ENCODE peak calls at places on chromosomes 3 and 15, in six cellular contexts. A, S, K, U, M and T are unnamed samples.
A peak's percentile ranks its signal among the peaks of the same experiment; 100 is the strongest.

GRCh38 chr3:42661593-42662022 is 8.1 kb downstream of the ZBTB47 start:
- DNase-seq in A (no peak), S (no peak), K (no peak), U (no peak), M (no peak), T (no peak)

GRCh38 chr3:17140670-17141505 is 256.1 kb downstream of the PLCL2 start:
- DNase-seq in A (peak; percentile 90), S (no peak), K (no peak), U (no peak), M (no peak), T (no peak)

GRCh38 chr15:59892995-59893394 is 111.1 kb upstream of the FOXB1 start:
- DNase-seq in A (no peak), S (no peak), K (no peak), U (no peak), M (no peak), T (no peak)

GRCh38 chr3:50584391-50584790 is 15.1 kb downstream of the HEMK1 start:
- DNase-seq in A (no peak), S (no peak), K (no peak), U (no peak), M (no peak), T (no peak)

GRCh38 chr15:68795298-68795848 is 25.3 kb downstream of the ANP32A start:
- DNase-seq in A (peak; percentile 94), S (peak; percentile 92), K (peak; percentile 93), U (no peak), M (no peak), T (peak; percentile 91)

GRCh38 chr3:41158947-41159346 is 40.4 kb upstream of the CTNNB1 start:
- DNase-seq in A (no peak), S (no peak), K (peak; percentile 72), U (no peak), M (no peak), T (no peak)

GRCh38 chr15:42498212-42499038 is 3.0 kb downstream of the SNAP23 start:
- DNase-seq in A (no peak), S (no peak), K (no peak), U (no peak), M (no peak), T (no peak)

GRCh38 chr3:187913617-187914033 is 168.4 kb upstream of the BCL6 start:
- DNase-seq in A (no peak), S (no peak), K (peak; percentile 27), U (peak; percentile 57), M (peak; percentile 57), T (no peak)

DNA sequence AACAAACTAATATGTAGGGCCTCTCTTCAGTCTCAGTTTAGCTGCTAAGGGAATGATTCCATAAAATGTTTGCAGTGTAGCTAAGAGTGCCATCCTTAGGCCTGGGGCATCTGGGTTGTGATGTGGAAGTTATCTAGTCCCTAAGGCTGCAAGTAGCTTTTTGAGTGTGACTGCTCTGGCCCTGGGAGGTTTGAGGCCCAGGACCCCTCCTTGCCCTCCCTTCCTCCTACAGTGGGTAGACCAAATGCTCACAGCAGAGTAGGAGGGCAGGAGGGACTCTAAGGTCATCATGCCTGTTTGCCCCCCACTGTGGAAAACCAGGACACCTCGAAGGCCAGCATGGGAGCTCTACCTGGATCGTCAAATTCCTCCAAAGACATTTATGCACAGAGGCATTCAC is 115.0 kb downstream of the EPHB1 start:
- DNase-seq in A (no peak), S (no peak), K (no peak), U (no peak), M (no peak), T (no peak)
- H3K27me3 ChIP-seq in A (no peaks in the 10 kb centered on the region), S (no peaks in the 10 kb centered on the region), K (no peaks in the 10 kb centered on the region), U (peaks cover 3% of the 10 kb centered on the region), M (no peaks in the 10 kb centered on the region), T (no peaks in the 10 kb centered on the region)

GRCh38 chr3:114659109-114660081 is 365.6 kb downstream of the TIGIT start:
- DNase-seq in A (no peak), S (no peak), K (peak; percentile 19), U (no peak), M (no peak), T (no peak)
- TF ChIP-seq CTCF in A (no peak), S (peak; percentile 15), K (no peak), U (no peak), M (no peak), T (no peak)

GRCh38 chr3:127337001-127337400 is 49.2 kb upstream of the PRR20G start:
- DNase-seq in A (no peak), S (no peak), K (no peak), U (no peak), M (no peak), T (no peak)
- H3K27me3 ChIP-seq in A (no peaks in the 10 kb centered on the region), S (peaks cover 15% of the 10 kb centered on the region), K (peaks cover 17% of the 10 kb centered on the region), U (peaks cover 1% of the 10 kb centered on the region), M (peaks cover 26% of the 10 kb centered on the region), T (peaks cover 10% of the 10 kb centered on the region)

GRCh38 chr3:52278510-52279069 is at the start of gene WDR82:
- DNase-seq in A (peak; percentile 97), S (peak; percentile 99), K (peak; percentile 98), U (no peak), M (peak; percentile 74), T (peak; percentile 98)
- TF ChIP-seq CTCF in A (peak; percentile 54), S (peak; percentile 66), K (peak; percentile 24), U (peak; percentile 32), M (peak; percentile 53), T (peak; percentile 24)

GRCh38 chr15:86236721-86237121 is 157.1 kb downstream of the AGBL1 start:
- DNase-seq in A (no peak), S (no peak), K (no peak), U (no peak), M (no peak), T (no peak)
- H3K27me3 ChIP-seq in A (no peaks in the 10 kb centered on the region), S (no peaks in the 10 kb centered on the region), K (no peaks in the 10 kb centered on the region), U (peaks cover 9% of the 10 kb centered on the region), M (no peaks in the 10 kb centered on the region), T (no peaks in the 10 kb centered on the region)

DNA sequence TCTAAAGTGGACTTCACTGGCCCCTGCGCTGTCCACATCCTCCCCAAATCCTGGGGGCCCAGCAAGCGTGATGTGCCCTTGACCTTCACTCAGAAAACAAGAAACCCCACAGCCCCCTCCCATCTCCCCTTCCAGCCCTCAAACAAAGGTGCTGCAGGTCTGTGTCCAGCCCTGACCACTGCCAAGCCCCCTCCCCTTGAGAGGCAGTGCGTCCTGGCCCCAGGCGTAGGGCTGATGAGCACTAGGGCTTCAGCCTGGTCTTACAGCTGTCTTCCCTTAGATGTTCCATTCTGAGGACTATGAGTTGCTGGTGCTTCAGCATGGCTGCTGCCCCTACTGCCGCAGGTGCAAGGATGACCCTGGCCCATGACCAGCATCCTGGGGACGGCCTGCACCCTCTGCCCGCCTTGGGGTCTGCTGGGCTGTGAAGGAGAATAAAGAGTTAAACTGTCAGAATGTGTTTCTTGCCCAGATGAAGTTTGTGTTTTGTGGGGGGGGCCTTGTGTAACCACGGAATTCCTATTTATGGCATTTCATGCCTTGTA is 8.5 kb upstream of the RHO start:
- DNase-seq in A (no peak), S (no peak), K (no peak), U (no peak), M (no peak), T (no peak)
- TF ChIP-seq CTCF in A (no peak), S (no peak), K (no peak), U (no peak), M (no peak), T (no peak)

DNA sequence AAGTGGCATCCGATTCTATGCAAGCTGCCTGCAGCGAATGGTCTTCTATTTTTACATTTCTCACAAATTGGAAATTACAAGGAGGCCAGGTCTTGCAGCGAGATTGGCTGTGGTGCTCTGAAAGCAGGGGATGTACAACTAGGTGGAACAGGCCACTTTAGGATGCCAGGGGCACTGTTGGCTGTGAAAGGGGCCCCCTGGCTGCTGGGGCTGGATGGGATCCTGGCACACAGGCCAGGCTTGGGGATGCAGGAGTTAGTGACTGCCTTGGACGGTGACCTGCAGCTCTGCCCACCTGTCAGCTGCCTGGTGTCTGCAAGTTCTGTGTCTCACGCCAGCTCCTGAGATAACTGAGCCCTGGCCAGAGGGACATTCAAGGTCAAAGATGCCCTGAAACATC is 4.6 kb downstream of the SLC6A1 start:
- DNase-seq in A (no peak), S (no peak), K (no peak), U (no peak), M (no peak), T (peak; percentile 20)
- H3K27me3 ChIP-seq in A (no peaks in the 10 kb centered on the region), S (peaks cover 30% of the 10 kb centered on the region), K (peaks cover 16% of the 10 kb centered on the region), U (peaks cover 2% of the 10 kb centered on the region), M (peaks cover 53% of the 10 kb centered on the region), T (no peaks in the 10 kb centered on the region)

GRCh38 chr3:71380096-71380495 is 203.4 kb downstream of the FOXP1 start:
- DNase-seq in A (peak; percentile 75), S (no peak), K (no peak), U (no peak), M (no peak), T (no peak)
- TF ChIP-seq CTCF in A (no peak), S (no peak), K (no peak), U (peak; percentile 14), M (no peak), T (no peak)

GRCh38 chr3:96169111-96169510 is 645.3 kb upstream of the EPHA6 start:
- DNase-seq in A (no peak), S (no peak), K (no peak), U (no peak), M (no peak), T (no peak)

GRCh38 chr3:96175500-96175899 is 638.9 kb upstream of the EPHA6 start:
- DNase-seq in A (no peak), S (no peak), K (no peak), U (no peak), M (no peak), T (no peak)

DNA sequence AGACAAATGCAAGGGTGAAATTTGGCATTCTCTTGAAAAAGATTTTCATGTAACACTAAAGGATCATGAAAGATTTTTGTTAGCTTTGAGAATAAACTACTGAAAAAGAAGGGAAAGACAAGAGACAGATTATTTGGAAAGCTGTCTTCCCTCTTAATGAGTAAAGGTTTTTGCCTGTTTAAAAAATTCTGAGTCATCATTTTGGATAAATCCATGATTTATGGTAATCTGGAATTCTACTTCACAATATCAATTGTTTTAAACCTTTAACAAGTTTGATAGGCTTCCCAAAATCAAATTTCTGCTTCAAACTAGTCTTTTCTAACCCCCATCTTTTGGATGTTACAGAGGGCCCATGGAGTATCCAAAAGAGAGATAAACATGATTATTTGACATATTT is 641.5 kb upstream of the EPHA6 start:
- DNase-seq in A (no peak), S (no peak), K (no peak), U (no peak), M (no peak), T (no peak)
- H3K27me3 ChIP-seq in A (no peaks in the 10 kb centered on the region), S (no peaks in the 10 kb centered on the region), K (no peaks in the 10 kb centered on the region), U (no peaks in the 10 kb centered on the region), M (no peaks in the 10 kb centered on the region), T (no peaks in the 10 kb centered on the region)